ENCODE peak calls at places on chromosomes 3 and 15, in eight cellular contexts. D is stomach; L is pancreas; Y is aorta; C is neural progenitor cell; I is effector memory CD4-positive, alpha-beta T cell; Z is neuronal stem cell; E is SJSA1. B is an unnamed sample. For H3K9me3, the result is how much of the 10 kb centered on the place peaks cover.

GRCh38 chr3:187709155-187709554 is 6.8 kb upstream of the RTP2 start:
- DNase-seq in C (peak), I (no peak), E (no peak), D (no peak), Y (no peak), L (no peak), Z (no peak), B (no peak)

GRCh38 chr3:177686671-177687070 is 489.4 kb upstream of the TBL1XR1 start:
- DNase-seq in Y (no peak), E (no peak), I (no peak), Z (no peak), L (no peak), C (no peak), D (no peak), B (no peak)

GRCh38 chr3:86792316-86792715 is 198.6 kb downstream of the VGLL3 start:
- DNase-seq in L (no peak), I (no peak), D (no peak), Y (no peak), E (no peak), Z (no peak), C (no peak), B (no peak)

GRCh38 chr3:63467392-63467791 is 185.1 kb upstream of the SNTN start:
- DNase-seq in D (no peak), E (no peak), Y (no peak), C (no peak), Z (no peak), I (no peak), L (no peak), B (no peak)

GRCh38 chr3:151047636-151048035 is 37.8 kb upstream of the MED12L start:
- DNase-seq in L (no peak), I (no peak), Z (no peak), C (no peak), E (no peak), D (no peak), Y (no peak), B (no peak)

GRCh38 chr3:156174229-156174847 is 54.0 kb downstream of the KCNAB1 start:
- DNase-seq in C (peak), D (no peak), Y (no peak), I (no peak), L (no peak), E (no peak), Z (no peak), B (no peak)

GRCh38 chr3:127856801-127857200 is 34.5 kb upstream of the MGLL start:
- DNase-seq in D (no peak), Y (no peak), I (no peak), L (no peak), E (no peak), C (no peak), Z (no peak), B (no peak)

GRCh38 chr3:124277516-124277890 is 285.6 kb upstream of the ROPN1 start:
- DNase-seq in Z (no peak), I (no peak), L (no peak), C (no peak), Y (no peak), D (no peak), E (no peak), B (no peak)

GRCh38 chr3:132623646-132624045 is 26.6 kb downstream of the ACKR4 start:
- DNase-seq in E (no peak), L (no peak), C (no peak), Y (no peak), D (no peak), Z (no peak), I (no peak), B (no peak)

GRCh38 chr15:70627734-70628541 is 135.4 kb downstream of the UACA start:
- DNase-seq in Y (no peak), E (peak), Z (no peak), I (no peak), C (no peak), L (no peak), D (no peak), B (no peak)

GRCh38 chr15:47718474-47719440 is 1.5 kb downstream of the SEMA6D start:
- DNase-seq in L (no peak), E (peak), Z (no peak), C (peak), I (no peak), Y (peak), D (no peak), B (no peak)

GRCh38 chr15:100987143-100987542 is 68.0 kb downstream of the LRRK1 start:
- DNase-seq in D (no peak), I (no peak), Y (no peak), C (no peak), L (no peak), Z (no peak), E (no peak), B (no peak)

GRCh38 chr15:88274534-88275460 is 18.3 kb upstream of the NTRK3 start:
- DNase-seq in C (peak), Z (peak), Y (peak), D (peak), E (peak), L (peak), I (peak), B (peak)

GRCh38 chr15:34023932-34024331 is 15.1 kb downstream of the AVEN start:
- DNase-seq in Z (no peak), L (no peak), E (no peak), D (no peak), C (no peak), I (no peak), Y (no peak), B (no peak)

GRCh38 chr3:105867690-105868449 is 942 bp downstream of the CBLB start:
- DNase-seq in I (no peak), Z (no peak), D (no peak), Y (no peak), L (no peak), E (no peak), C (no peak), B (peak)

GRCh38 chr15:98904466-98905048 is 103.0 kb downstream of the PGPEP1L start:
- DNase-seq in I (no peak), E (no peak), C (peak), L (no peak), Y (no peak), D (no peak), Z (no peak), B (no peak)

GRCh38 chr15:38053786-38054185 is 119.3 kb downstream of the TMCO5A start:
- DNase-seq in C (no peak), Y (no peak), D (no peak), L (no peak), I (no peak), E (no peak), Z (no peak), B (no peak)

GRCh38 chr3:156388469-156389150 is 166.3 kb downstream of the SSR3 start:
- DNase-seq in I (no peak), L (no peak), Z (no peak), D (no peak), E (no peak), C (no peak), Y (no peak), B (no peak)

GRCh38 chr3:158470944-158471638 is 99.9 kb upstream of the MLF1 start:
- DNase-seq in L (no peak), Y (no peak), E (no peak), D (no peak), C (no peak), Z (no peak), I (no peak), B (no peak)

GRCh38 chr3:115838786-115839185 is 215.5 kb downstream of the GAP43 start:
- DNase-seq in L (no peak), Z (no peak), I (no peak), D (no peak), Y (no peak), C (no peak), E (no peak), B (no peak)

GRCh38 chr15:65832549-65833364 is 36.5 kb upstream of the RAB11A start:
- DNase-seq in Y (peak), Z (peak), E (peak), I (peak), D (peak), L (peak), C (peak), B (peak)

GRCh38 chr3:138332472-138333073 is 2.9 kb upstream of the NME9 start:
- DNase-seq in Y (no peak), E (no peak), I (no peak), C (peak), Z (no peak), L (no peak), D (no peak), B (peak)

GRCh38 chr3:28210968-28211713 is 30.3 kb upstream of the CMC1 start:
- DNase-seq in I (no peak), E (no peak), L (no peak), D (no peak), Z (no peak), C (no peak), Y (no peak), B (no peak)

GRCh38 chr3:16288664-16289063 is 23.7 kb downstream of the OXNAD1 start:
- DNase-seq in L (no peak), Z (no peak), Y (no peak), D (no peak), C (no peak), E (no peak), I (no peak), B (no peak)

GRCh38 chr15:41546846-41547786 is 3.1 kb upstream of the RPAP1 start:
- DNase-seq in Z (no peak), D (no peak), E (peak), C (no peak), L (no peak), Y (no peak), I (no peak), B (no peak)

GRCh38 chr3:21526461-21526860 is 224.5 kb downstream of the ZNF385D start:
- DNase-seq in L (no peak), Y (no peak), E (no peak), D (no peak), Z (no peak), I (no peak), C (no peak), B (no peak)

GRCh38 chr15:100687532-100688215 is 85.3 kb downstream of the ASB7 start:
- DNase-seq in D (no peak), C (no peak), Z (no peak), I (no peak), Y (peak), E (no peak), L (no peak), B (no peak)

GRCh38 chr15:28948036-28948435 is 62.3 kb downstream of the APBA2 start:
- DNase-seq in C (no peak), L (no peak), E (peak), D (no peak), Y (no peak), I (no peak), Z (no peak), B (no peak)

DNA sequence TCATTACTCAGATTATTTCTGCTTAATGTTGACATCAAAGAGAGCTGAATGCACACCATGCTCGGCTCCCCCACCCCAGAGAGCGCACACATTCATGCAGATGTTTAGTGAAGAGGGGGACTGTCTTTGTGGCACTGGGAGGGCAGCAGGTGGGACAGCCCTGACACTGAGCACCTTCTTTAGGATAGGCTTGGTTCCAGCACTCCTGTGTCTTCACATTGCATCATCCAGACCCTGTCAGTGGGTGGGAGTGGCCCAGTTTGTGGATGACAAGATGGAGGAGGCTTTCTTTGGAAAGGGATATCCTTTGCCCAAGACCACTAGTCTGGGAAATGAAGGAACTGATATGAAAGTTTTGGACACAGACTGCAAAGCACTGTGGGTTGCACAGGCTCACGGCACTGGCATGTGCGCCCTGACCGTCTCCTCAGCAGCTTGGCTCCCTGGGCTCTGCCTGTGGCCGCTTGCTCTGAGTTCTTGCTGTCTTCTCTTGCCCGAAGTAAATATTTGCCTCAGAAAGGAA is 16.5 kb downstream of the ACAD9 start:
- DNase-seq in Y (no peak), L (no peak), C (no peak), D (no peak), Z (no peak), I (no peak), E (no peak), B (no peak)
- H3K27ac ChIP-seq in Y (no peak), L (no peak), C (no peak), D (peak), Z (no peak), I (no peak), E (no peak), B (no peak)

GRCh38 chr3:80384811-80385210 is 617.0 kb upstream of the ROBO1 start:
- DNase-seq in Z (no peak), C (no peak), Y (no peak), L (no peak), D (no peak), I (no peak), E (no peak), B (no peak)
- H3K9me3 ChIP-seq in Z (under half), C (under half), Y (under half), L (under half), D (under half), I (under half), E (under half), B (under half)

GRCh38 chr3:82085811-82086475 is 324.5 kb upstream of the GBE1 start:
- DNase-seq in D (no peak), Y (no peak), E (no peak), C (no peak), Z (no peak), L (no peak), I (no peak), B (no peak)

GRCh38 chr3:82088749-82089148 is 327.3 kb upstream of the GBE1 start:
- DNase-seq in Z (no peak), Y (no peak), I (no peak), L (no peak), E (no peak), D (no peak), C (no peak), B (no peak)

GRCh38 chr3:82085356-82085755 is 323.9 kb upstream of the GBE1 start:
- DNase-seq in C (no peak), I (no peak), L (no peak), D (no peak), E (no peak), Y (no peak), Z (no peak), B (no peak)

GRCh38 chr3:82082796-82083195 is 321.4 kb upstream of the GBE1 start:
- DNase-seq in Y (no peak), C (no peak), L (no peak), I (no peak), D (no peak), E (no peak), Z (no peak), B (no peak)

DNA sequence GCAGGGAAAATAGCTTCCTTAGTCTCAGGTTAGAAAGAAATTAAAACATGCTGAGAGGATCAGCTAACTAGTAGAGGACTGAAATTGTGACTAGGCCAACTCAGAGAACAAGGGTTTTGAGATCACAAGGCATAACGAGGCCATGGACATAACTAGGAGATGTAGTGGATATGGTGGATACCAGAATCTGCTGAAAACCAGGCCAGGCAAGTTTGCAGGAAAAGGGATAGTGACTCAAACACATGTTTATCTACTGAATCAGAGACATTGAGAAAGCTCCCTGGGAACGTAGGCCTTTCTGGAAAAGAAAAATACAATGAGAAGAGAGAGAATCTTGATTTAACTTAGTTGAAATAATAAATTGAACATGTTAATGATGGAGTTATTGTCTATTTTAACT is 326.5 kb upstream of the GBE1 start:
- DNase-seq in D (no peak), Y (no peak), C (no peak), I (no peak), Z (no peak), L (no peak), E (no peak), B (no peak)
- H3K27ac ChIP-seq in D (no peak), Y (no peak), C (no peak), I (no peak), Z (no peak), L (no peak), E (no peak), B (no peak)

DNA sequence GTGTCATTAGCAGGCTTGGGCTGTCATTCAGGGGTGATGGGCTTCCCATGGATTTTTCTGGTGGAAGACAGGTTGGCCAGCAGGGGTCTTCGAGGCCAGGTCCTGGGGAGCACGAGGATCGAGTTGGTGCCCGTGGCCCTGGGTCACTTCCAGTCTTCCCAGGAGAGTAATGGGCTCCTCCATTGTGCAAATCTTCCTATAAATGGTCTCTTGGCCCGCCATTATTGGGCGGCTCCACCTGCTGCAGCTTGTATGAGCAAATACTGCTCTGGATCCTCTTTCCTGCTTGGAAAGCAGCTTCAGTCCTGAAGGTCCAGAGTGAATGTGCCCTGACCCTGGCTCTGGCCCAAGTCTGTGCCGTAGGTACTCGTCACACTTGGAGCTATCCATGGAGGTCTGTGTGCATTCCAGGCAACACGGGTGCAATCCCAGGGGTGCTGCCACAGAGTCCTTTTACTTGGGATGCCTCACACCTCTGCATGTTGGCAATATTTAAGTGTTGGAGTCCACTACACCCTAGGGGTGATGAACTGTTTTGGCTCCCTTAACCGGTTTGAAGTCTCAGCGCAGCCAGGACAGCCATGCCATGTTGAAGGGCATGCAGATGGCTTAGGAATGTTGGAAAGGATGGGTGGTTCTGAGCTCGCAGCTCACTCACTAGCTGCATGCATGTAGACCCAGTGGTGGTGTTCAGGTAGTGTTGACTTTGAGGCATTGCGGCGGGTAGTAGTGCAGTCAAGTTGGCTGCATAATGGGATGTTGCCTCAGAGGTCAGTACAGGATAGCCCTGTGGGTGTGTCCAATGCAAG is 97.6 kb downstream of the SNRPN start:
- DNase-seq in D (peak), E (peak), Y (peak), I (no peak), C (no peak), Z (no peak), L (peak), B (no peak)
- H3K9me3 ChIP-seq in D (half or more), E (half or more), Y (half or more), I (half or more), C (under half), Z (half or more), L (under half), B (half or more)

GRCh38 chr3:159762981-159763465 is 225.6 kb upstream of the IL12A start:
- DNase-seq in L (no peak), Z (peak), I (no peak), E (peak), D (peak), C (peak), Y (peak), B (no peak)
- H3K27ac ChIP-seq in L (no peak), Z (no peak), I (no peak), E (peak), D (peak), C (no peak), Y (peak), B (no peak)

DNA sequence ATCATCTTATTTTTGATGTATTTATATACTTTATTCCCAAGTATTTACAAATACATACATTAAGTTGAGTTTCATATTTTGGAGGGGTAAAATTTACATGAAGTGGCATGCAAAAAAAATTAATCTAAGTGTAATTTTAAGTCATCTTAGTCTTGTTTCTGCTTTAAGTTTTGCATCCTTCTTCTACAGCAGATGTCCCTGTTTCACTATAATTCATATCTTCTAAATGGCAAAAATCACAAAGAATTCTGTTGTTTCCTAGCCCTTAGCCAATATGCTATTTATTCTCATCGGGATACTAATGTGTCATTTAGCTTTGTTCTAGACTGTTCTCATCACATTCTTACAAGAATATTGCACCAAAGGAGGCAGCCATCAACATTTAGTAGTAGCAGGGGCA is 831.9 kb downstream of the GBE1 start:
- DNase-seq in I (no peak), Y (no peak), C (no peak), Z (no peak), E (no peak), D (no peak), L (no peak), B (no peak)
- H3K9me3 ChIP-seq in I (under half), Y (under half), C (under half), Z (under half), E (under half), D (under half), L (under half), B (under half)

GRCh38 chr3:58645726-58646125 is 20.8 kb downstream of the FAM3D start:
- DNase-seq in Y (no peak), L (no peak), D (no peak), I (no peak), Z (no peak), C (no peak), E (no peak), B (no peak)
- H3K27ac ChIP-seq in Y (no peak), L (no peak), D (no peak), I (no peak), Z (no peak), C (no peak), E (no peak), B (no peak)

DNA sequence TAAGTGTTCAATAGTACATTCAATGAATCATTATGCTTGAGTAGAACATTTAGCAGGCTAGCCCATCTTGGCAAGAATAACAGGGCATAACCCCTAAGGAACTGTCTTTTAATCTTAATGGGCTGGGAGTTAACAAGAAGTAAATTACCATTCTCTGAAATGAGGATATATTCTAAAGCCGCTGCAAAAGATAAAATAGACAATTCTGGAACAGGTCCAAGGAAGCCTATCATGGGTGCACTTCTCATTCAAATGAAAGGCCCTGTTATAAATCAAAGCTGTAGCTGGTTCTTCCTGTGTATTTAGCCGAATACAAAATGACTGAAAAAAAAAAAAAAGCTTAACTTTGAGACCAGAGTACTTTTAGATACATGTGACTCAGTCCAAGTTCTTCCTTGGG is 15.6 kb downstream of the MTHFS start:
- DNase-seq in D (no peak), Y (no peak), I (no peak), Z (no peak), E (no peak), C (no peak), L (no peak), B (no peak)
- H3K9me3 ChIP-seq in D (under half), Y (under half), I (under half), Z (under half), E (under half), C (under half), L (under half), B (under half)

B was measured in CD8-positive, alpha-beta memory T cell.